ENCODE peak calls at places on chromosome X, in four cellular contexts. U, J, N and Y are unnamed samples.

GRCh38 chrX:107628662-107629532 is 587 bp downstream of the PRPS1 start:
- DNase-seq in U (peak), J (no peak), N (peak), Y (peak)

GRCh38 chrX:154317391-154318000 is 21.9 kb downstream of the TKTL1 start:
- DNase-seq in U (no peak), J (no peak), N (no peak), Y (no peak)

GRCh38 chrX:115399306-115399705 is 109.8 kb downstream of the LUZP4 start:
- DNase-seq in U (no peak), J (no peak), N (no peak), Y (no peak)

GRCh38 chrX:69025802-69026301 is 139.4 kb downstream of the PJA1 start:
- DNase-seq in U (no peak), J (no peak), N (no peak), Y (no peak)

GRCh38 chrX:49725923-49726904 is 30.4 kb upstream of the PAGE1 start:
- DNase-seq in U (no peak), J (no peak), N (no peak), Y (no peak)

GRCh38 chrX:51860679-51861078 is 32.7 kb upstream of the MAGED1 start:
- DNase-seq in U (no peak), J (no peak), N (no peak), Y (no peak)

GRCh38 chrX:37378399-37378798 is 29.2 kb downstream of the PRRG1 start:
- DNase-seq in U (no peak), J (no peak), N (no peak), Y (no peak)

GRCh38 chrX:133068461-133068860 is 28.4 kb downstream of the USP26 start:
- DNase-seq in U (no peak), J (no peak), N (no peak), Y (no peak)

GRCh38 chrX:21047034-21047455 is 327.2 kb upstream of the CNKSR2 start:
- DNase-seq in U (no peak), J (no peak), N (no peak), Y (no peak)

GRCh38 chrX:70436380-70436779 is 8.3 kb upstream of the DLG3 start:
- DNase-seq in U (no peak), J (no peak), N (no peak), Y (no peak)

GRCh38 chrX:54439967-54440871 is at the start of gene TSR2:
- DNase-seq in U (peak), J (peak), N (peak), Y (peak)

GRCh38 chrX:144722307-144722706 is 525.0 kb upstream of the SPANXN1 start:
- DNase-seq in U (no peak), J (no peak), N (no peak), Y (no peak)

GRCh38 chrX:105635794-105636193 is 186.5 kb upstream of the NRK start:
- DNase-seq in U (no peak), J (no peak), N (no peak), Y (no peak)

GRCh38 chrX:40247848-40248622 is 150.3 kb upstream of the BCOR start:
- DNase-seq in U (no peak), J (no peak), N (no peak), Y (no peak)

GRCh38 chrX:132961511-132961910 is 3.1 kb upstream of the HS6ST2 start:
- DNase-seq in U (no peak), J (no peak), N (no peak), Y (no peak)

GRCh38 chrX:21738145-21738949 is 19.6 kb downstream of the SMPX start:
- DNase-seq in U (no peak), J (no peak), N (no peak), Y (peak)

GRCh38 chrX:9482408-9482807 is 17.6 kb downstream of the TBL1X start:
- DNase-seq in U (no peak), J (no peak), N (no peak), Y (no peak)

GRCh38 chrX:118423558-118423957 is 72.1 kb upstream of the DOCK11 start:
- DNase-seq in U (no peak), J (no peak), N (no peak), Y (no peak)
- TF ChIP-seq CTCF in U (no peak), J (no peak), N (no peak), Y (no peak)

GRCh38 chrX:28177202-28177601 is 196.0 kb upstream of the DCAF8L1 start:
- DNase-seq in U (no peak), J (no peak), N (no peak), Y (no peak)
- TF ChIP-seq CTCF in U (no peak), J (no peak), N (no peak), Y (peak)

DNA sequence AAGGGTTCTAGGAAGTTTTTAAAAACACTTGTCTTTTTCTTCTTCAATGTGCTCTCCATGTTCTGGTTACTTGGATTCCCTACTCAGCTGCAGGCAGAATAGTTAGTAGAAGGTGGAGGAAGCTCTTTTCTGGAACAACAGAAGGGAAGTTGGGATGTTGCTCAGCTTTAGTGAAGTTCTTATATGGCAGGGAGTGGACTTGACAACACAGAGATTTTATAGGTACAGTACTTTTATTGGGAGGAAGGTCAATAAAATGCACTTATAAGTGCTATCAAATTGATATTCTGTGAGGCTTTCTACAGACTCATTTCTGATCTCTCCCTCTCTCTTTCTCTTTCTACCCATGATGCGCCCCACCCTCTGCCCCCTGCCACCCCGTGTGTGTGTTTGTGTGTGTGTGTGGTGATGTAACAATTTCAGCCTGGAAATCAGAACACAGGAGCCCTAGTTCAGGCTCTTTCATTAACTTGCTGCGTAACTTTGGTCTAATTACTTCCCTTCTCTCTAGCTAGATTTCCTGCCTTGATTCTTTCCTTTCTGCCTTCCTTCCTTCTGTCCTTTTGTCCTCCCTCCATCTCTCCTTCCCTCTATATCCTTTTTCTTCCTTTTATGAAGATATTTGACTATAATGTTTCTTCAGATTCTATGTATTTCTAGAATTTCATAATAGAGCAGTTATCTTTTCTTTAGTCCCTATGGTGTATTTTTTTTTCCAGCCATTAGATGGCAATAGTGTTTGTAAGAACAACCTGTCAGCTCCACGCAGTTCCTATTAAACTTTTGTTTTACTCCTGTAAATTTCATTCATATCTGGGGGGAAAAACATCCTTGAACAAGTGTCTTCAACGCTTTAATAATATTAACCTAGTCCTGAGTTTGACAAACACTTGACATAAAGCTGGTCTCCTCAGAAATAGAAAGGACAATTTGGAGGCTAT is 37.1 kb downstream of the HEPH start:
- DNase-seq in U (no peak), J (no peak), N (no peak), Y (no peak)
- TF ChIP-seq CTCF in U (no peak), J (no peak), N (peak), Y (peak)

GRCh38 chrX:72021975-72022374 is 109.7 kb downstream of the RTL5 start:
- DNase-seq in U (no peak), J (no peak), N (no peak), Y (no peak)
- TF ChIP-seq CTCF in U (no peak), J (no peak), N (peak), Y (peak)

DNA sequence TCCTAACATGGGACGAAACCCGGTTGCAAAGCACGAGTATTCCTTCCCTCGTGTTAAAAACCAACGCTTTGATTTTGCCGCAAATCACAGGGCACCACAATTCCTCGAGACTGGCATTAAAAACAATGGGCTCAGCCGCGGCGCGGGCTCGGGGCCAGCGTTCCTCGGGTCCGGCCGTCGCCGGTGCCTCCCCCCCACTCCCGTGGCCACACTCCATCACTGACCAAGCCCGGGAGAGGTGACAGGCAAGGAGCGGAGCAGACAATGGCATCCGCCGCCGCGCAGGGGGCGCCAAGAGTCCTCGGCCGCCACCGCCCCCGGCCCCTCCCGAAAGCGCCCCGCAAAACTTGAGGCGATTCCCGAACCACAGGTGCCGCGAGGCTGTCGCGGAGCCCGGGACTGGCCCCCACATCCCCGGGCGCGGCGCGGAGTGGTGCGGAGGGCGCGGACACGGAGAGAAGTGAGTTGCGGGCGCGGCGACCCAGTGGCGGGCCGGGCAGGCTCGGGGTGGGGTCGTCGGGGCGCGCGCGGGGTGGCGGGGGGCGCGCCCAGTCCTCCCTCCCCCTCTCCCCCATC is 445 bp downstream of the AP1S2 start:
- DNase-seq in U (peak), J (peak), N (peak), Y (peak)
- TF ChIP-seq CTCF in U (peak), J (no peak), N (peak), Y (peak)

GRCh38 chrX:47629419-47630210 is at the start of gene CFP:
- DNase-seq in U (no peak), J (no peak), N (no peak), Y (no peak)
- TF ChIP-seq CTCF in U (no peak), J (no peak), N (no peak), Y (no peak)

DNA sequence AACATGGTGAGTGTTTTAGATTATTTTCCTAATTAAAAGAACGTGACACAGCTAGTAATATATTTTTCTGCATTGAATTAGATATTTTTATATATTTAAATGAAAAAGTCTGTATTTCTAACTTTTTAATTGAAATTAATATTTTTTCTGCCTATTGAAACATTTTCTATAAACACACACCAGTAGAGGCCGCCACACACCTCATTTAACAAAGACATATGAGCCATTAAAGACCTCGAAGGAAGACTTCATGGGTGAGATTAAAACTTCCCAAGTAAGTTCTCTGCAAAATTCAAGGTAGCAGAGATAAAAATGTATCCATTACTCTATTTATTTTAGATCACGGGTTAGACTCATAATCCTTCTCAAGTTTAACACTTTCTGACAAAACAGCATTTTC is 8.3 kb downstream of the SLITRK2 start:
- DNase-seq in U (no peak), J (no peak), N (no peak), Y (no peak)
- TF ChIP-seq CTCF in U (no peak), J (no peak), N (peak), Y (peak)